ENCODE peak calls at places on chromosomes 4 and X, in ten cellular contexts. I, D, S, H, E, O, Y, J, G and P are unnamed samples.

GRCh38 chrX:21963736-21964135 is 23.2 kb downstream of the SMS start:
- DNase-seq in I (no peak), D (no peak), S (no peak), H (no peak), E (no peak), O (no peak), Y (no peak), J (no peak), G (no peak), P (peak; percentile 69)

GRCh38 chrX:9137152-9137551 is 103.2 kb upstream of the FAM9B start:
- DNase-seq in I (no peak), D (no peak), S (no peak), H (no peak), E (no peak), O (no peak), Y (no peak), J (no peak), G (no peak), P (no peak)

GRCh38 chr4:186798951-186799659 is 75.4 kb upstream of the FAT1 start:
- DNase-seq in I (no peak), D (no peak), S (no peak), H (no peak), E (no peak), O (no peak), Y (no peak), J (no peak), G (no peak), P (no peak)

GRCh38 chr4:83504544-83504943 is 19.6 kb upstream of the ABRAXAS1 start:
- DNase-seq in I (no peak), D (no peak), S (no peak), H (no peak), E (no peak), O (no peak), Y (no peak), J (no peak), G (no peak), P (no peak)

GRCh38 chr4:158314756-158315487 is 104.6 kb downstream of the TMEM144 start:
- DNase-seq in I (no peak), D (no peak), S (peak; percentile 94), H (no peak), E (no peak), O (no peak), Y (no peak), J (no peak), G (no peak), P (peak; percentile 98)

GRCh38 chrX:115533485-115533884 is 27.5 kb upstream of the PLS3 start:
- DNase-seq in I (no peak), D (no peak), S (peak; percentile 8), H (no peak), E (no peak), O (no peak), Y (no peak), J (no peak), G (no peak), P (peak; percentile 46)

GRCh38 chr4:15737255-15737654 is 34.4 kb downstream of the BST1 start:
- DNase-seq in I (no peak), D (no peak), S (no peak), H (no peak), E (no peak), O (no peak), Y (no peak), J (no peak), G (no peak), P (no peak)

GRCh38 chrX:68420559-68420958 is 12.7 kb downstream of the OPHN1 start:
- DNase-seq in I (no peak), D (no peak), S (no peak), H (no peak), E (no peak), O (no peak), Y (no peak), J (no peak), G (no peak), P (no peak)

GRCh38 chr4:88341227-88342192 is 37.1 kb upstream of the HERC6 start:
- DNase-seq in I (no peak), D (no peak), S (peak; percentile 91), H (peak; percentile 51), E (peak; percentile 39), O (peak; percentile 72), Y (no peak), J (peak; percentile 61), G (no peak), P (peak; percentile 85)

GRCh38 chr4:143700060-143700419 is 435 bp downstream of the FREM3 start:
- DNase-seq in I (no peak), D (no peak), S (no peak), H (peak; percentile 12), E (no peak), O (no peak), Y (no peak), J (no peak), G (no peak), P (peak; percentile 75)

GRCh38 chr4:47490550-47490949 is 5.5 kb downstream of the ATP10D start:
- DNase-seq in I (no peak), D (no peak), S (peak; percentile 59), H (no peak), E (no peak), O (no peak), Y (peak; percentile 12), J (peak; percentile 13), G (no peak), P (peak; percentile 64)

GRCh38 chr4:105061136-105061696 is 85.5 kb upstream of the TET2 start:
- DNase-seq in I (no peak), D (peak; percentile 5), S (peak; percentile 44), H (peak; percentile 40), E (peak; percentile 25), O (peak; percentile 63), Y (peak; percentile 58), J (peak; percentile 10), G (peak; percentile 1), P (no peak)

GRCh38 chrX:129478516-129478915 is 44.8 kb downstream of the SMARCA1 start:
- DNase-seq in I (no peak), D (no peak), S (peak; percentile 19), H (no peak), E (no peak), O (no peak), Y (no peak), J (no peak), G (no peak), P (peak; percentile 16)

GRCh38 chrX:49878834-49879655 is at the start of gene USP27X:
- DNase-seq in I (peak; percentile 31), D (peak; percentile 91), S (peak; percentile 78), H (peak; percentile 81), E (peak; percentile 55), O (peak; percentile 64), Y (peak; percentile 63), J (peak; percentile 71), G (no peak), P (peak; percentile 89)

GRCh38 chr4:87497141-87497540 is 32.0 kb downstream of the SPARCL1 start:
- DNase-seq in I (no peak), D (no peak), S (peak; percentile 15), H (no peak), E (no peak), O (no peak), Y (no peak), J (no peak), G (no peak), P (no peak)

GRCh38 chrX:155070038-155070437 is 898 bp downstream of the CMC4 start:
- DNase-seq in I (no peak), D (no peak), S (peak; percentile 23), H (no peak), E (no peak), O (no peak), Y (no peak), J (no peak), G (no peak), P (peak; percentile 24)

GRCh38 chrX:48794993-48795501 is 6.8 kb upstream of the HDAC6 start:
- DNase-seq in I (no peak), D (no peak), S (peak; percentile 67), H (no peak), E (no peak), O (peak; percentile 22), Y (no peak), J (no peak), G (no peak), P (peak; percentile 58)

GRCh38 chrX:3743821-3744439 is 30.5 kb upstream of the PRKX start:
- DNase-seq in I (no peak), D (no peak), S (no peak), H (peak; percentile 1), E (peak; percentile 20), O (no peak), Y (peak; percentile 28), J (no peak), G (no peak), P (no peak)

GRCh38 chr4:109410776-109411175 is 22.8 kb upstream of the SEC24B start:
- DNase-seq in I (no peak), D (no peak), S (peak; percentile 37), H (no peak), E (no peak), O (no peak), Y (no peak), J (no peak), G (no peak), P (peak; percentile 40)

GRCh38 chr4:82823062-82823461 is 24.5 kb upstream of the SCD5 start:
- DNase-seq in I (no peak), D (no peak), S (peak; percentile 88), H (no peak), E (no peak), O (no peak), Y (no peak), J (no peak), G (no peak), P (peak; percentile 86)

GRCh38 chr4:31727030-31727429 is 1006.9 kb downstream of the PCDH7 start:
- DNase-seq in I (no peak), D (no peak), S (no peak), H (no peak), E (no peak), O (no peak), Y (no peak), J (no peak), G (no peak), P (no peak)

GRCh38 chrX:147550217-147550616 is 361.5 kb upstream of the FMR1 start:
- DNase-seq in I (no peak), D (peak; percentile 37), S (no peak), H (peak; percentile 13), E (no peak), O (no peak), Y (no peak), J (no peak), G (no peak), P (peak; percentile 3)